ENCODE peak calls at places on chromosomes 11 and 22, in five cellular contexts. W, M, E, D and C are unnamed samples.

GRCh38 chr11:132008872-132009271 is 638.5 kb downstream of the NTM start:
- DNase-seq in D (no peak), E (no peak), M (no peak), W (no peak), C (no peak)

GRCh38 chr11:130369713-130370112 is 55.0 kb upstream of the ZBTB44 start:
- DNase-seq in D (no peak), E (no peak), W (no peak), M (no peak), C (no peak)

GRCh38 chr11:1218256-1218787 is 4.5 kb upstream of the MUC5B start:
- DNase-seq in M (peak), W (no peak), E (no peak), D (no peak), C (no peak)

GRCh38 chr11:73249858-73250773 is 22.0 kb upstream of the P2RY6 start:
- DNase-seq in D (no peak), W (no peak), E (peak), M (no peak), C (no peak)

GRCh38 chr11:17972987-17973386 is 39.9 kb downstream of the SERGEF start:
- DNase-seq in E (peak), M (no peak), W (no peak), D (peak), C (peak)

GRCh38 chr11:64935634-64936081 is at the start of gene GPHA2:
- DNase-seq in W (peak), E (peak), D (peak), M (no peak), C (no peak)

GRCh38 chr11:64289011-64289564 is 2.0 kb upstream of the KCNK4 start:
- DNase-seq in W (no peak), E (no peak), M (no peak), D (no peak), C (no peak)

GRCh38 chr22:29231971-29232959 is 26.6 kb downstream of the EMID1 start:
- DNase-seq in W (peak), M (no peak), E (peak), D (no peak), C (no peak)

GRCh38 chr22:17703811-17704210 is 65.3 kb downstream of the BCL2L13 start:
- DNase-seq in W (no peak), M (no peak), E (no peak), D (no peak), C (no peak)

GRCh38 chr11:96280444-96280843 is 62.6 kb downstream of the MAML2 start:
- DNase-seq in D (no peak), M (no peak), E (no peak), W (no peak), C (no peak)

GRCh38 chr22:39214006-39214382 is 30.8 kb downstream of the PDGFB start:
- DNase-seq in D (no peak), E (peak), M (peak), W (no peak), C (no peak)

GRCh38 chr11:134644489-134645456 is 232.7 kb upstream of the B3GAT1 start:
- DNase-seq in W (peak), E (no peak), D (no peak), M (no peak), C (no peak)

GRCh38 chr11:13465909-13466371 is 2.9 kb upstream of the BTBD10 start:
- DNase-seq in W (no peak), E (no peak), D (no peak), M (no peak), C (no peak)

GRCh38 chr11:10998674-10999073 is 140.8 kb upstream of the ZBED5 start:
- DNase-seq in M (no peak), D (no peak), E (no peak), W (no peak), C (no peak)

GRCh38 chr11:108592591-108593213 is 866 bp downstream of the EXPH5 start:
- DNase-seq in D (no peak), M (no peak), E (peak), W (peak), C (no peak)

GRCh38 chr11:66044757-66045156 is 4.2 kb downstream of the GAL3ST3 start:
- DNase-seq in M (no peak), W (no peak), E (no peak), D (no peak), C (no peak)

GRCh38 chr22:37484115-37485005 is 1.8 kb downstream of the MFNG start:
- DNase-seq in E (no peak), W (peak), D (no peak), M (no peak), C (peak)

GRCh38 chr11:77471520-77472234 is 2.2 kb downstream of the PAK1 start:
- DNase-seq in D (no peak), W (peak), E (no peak), M (no peak), C (no peak)

GRCh38 chr22:25357606-25358420 is 138.4 kb downstream of the CRYBB2 start:
- DNase-seq in M (peak), E (peak), D (no peak), W (no peak), C (no peak)

GRCh38 chr11:92340839-92341238 is 116.2 kb downstream of the FAT3 start:
- DNase-seq in D (no peak), M (no peak), E (no peak), W (no peak), C (no peak)

GRCh38 chr11:107043242-107043991 is 25.1 kb upstream of the GUCY1A2 start:
- DNase-seq in E (no peak), M (no peak), D (no peak), W (no peak), C (no peak)

DNA sequence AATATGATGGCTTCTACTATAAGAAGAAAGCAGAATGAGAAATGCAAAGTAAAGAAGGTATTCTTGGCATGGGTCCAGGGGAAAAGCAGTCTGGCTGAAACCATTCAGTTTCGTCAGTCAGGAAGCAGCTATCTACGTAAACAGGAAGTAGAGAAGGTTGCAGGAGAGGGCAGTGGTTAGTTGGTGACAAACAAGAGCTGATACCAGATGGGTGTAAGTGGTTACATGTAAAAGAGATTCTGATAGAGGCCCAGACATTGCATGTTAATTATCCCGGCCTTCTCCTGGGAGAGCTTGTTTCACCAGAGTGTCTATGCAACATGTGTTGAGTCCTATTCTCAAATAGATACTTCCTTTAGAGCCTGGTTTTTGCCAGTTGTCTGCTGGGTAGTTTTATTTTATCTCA is 58.4 kb upstream of the PSMA1 start:
- DNase-seq in E (no peak), W (peak), D (no peak), M (no peak), C (no peak)
- TF ChIP-seq CTCF in E (no peak), W (no peak), D (no peak), M (no peak), C (no peak)

DNA sequence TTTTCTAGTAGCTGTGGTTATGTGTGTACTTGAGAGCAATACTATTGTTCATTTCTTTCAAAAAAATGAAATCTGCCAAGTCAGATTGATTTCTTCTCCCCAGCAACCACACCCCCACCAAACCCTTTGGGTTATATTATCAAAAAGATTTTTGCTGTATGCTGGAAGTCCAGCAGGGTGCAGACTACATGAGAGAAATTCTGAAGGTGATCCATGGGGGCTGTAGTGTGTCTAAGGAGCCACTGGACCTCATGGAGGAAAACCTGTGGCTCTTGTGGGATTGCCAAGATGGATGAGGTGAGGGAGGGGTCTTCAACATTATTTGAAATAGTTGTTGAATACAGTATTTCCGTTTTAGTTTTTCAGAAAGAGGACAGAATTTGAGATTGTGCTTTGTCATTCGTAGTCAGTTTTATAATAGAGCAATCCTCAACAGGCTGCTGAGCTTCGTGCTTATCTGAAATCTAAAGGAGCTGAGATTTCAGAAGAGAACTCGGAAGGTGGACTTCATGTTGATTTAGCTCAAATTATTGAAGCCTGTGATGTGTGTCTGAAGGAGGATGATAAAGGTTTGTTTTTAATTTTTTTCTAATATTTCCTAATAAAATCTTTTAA is 3.1 kb downstream of the EIF3M start:
- DNase-seq in W (no peak), M (no peak), E (no peak), D (no peak), C (no peak)
- H3K4me3 ChIP-seq in W (no peak), M (no peak), E (no peak), D (no peak), C (no peak)

DNA sequence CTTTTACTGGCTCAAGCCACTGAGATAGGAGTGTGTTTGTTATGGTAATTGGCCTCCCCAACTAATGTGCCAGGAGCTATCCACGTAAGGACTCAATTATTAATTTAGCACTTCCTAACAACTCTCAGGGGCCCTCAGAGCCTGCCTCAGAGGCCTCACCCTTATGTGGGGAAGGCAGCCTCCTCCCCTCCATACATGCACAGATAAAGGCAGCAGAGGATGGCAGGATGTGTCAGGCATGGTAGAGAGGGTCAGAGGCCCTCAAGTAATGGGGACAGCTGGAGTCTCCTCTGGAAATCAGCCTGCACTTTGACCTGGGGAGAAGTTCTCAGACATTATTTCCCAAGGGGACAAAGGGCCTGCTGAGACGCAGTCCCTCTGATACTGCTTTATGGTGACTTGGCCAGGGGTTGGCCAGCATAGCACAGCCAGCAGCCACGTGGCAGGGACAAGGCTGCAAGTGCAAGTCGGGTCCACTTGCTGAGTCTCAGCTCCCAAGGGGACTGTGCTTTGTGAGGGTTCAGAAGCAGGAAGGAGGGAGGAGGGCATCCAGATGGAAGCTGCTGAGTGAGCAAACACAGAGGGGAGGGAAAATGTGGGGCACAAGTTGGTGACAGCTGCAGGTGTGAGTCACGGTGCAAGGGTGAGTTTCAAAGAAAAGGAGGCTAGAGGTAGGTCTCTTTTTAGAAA is 17.0 kb downstream of the MOGAT2 start:
- DNase-seq in D (no peak), W (peak), E (no peak), M (peak), C (no peak)
- TF ChIP-seq EP300 in D (no peak), W (no peak), E (no peak), M (no peak), C (no peak)

DNA sequence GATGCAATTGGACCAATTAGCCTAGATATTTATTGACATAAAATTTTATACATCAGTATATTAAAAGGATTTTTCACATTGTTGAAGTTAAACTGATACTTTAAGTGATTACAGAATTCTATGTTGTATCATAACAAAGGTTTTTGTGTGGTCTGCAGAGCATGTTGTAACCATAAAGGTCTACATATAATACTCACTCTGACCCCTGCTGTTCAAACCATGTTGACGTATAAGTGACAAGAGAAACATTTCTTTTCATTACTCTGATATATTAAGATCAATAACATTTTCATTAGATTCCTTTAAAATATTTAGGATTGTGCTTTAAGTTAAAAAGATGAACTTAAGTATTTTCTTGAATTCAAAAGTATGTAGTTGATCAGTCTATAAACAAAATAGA is 63.9 kb downstream of the GAS2 start:
- DNase-seq in E (no peak), W (no peak), M (no peak), D (no peak), C (no peak)
- TF ChIP-seq CTCF in E (no peak), W (no peak), M (no peak), D (no peak), C (no peak)

GRCh38 chr11:44578279-44578678 is 12.8 kb downstream of the CD82 start:
- DNase-seq in W (no peak), E (no peak), D (no peak), M (no peak), C (no peak)
- H3K4me3 ChIP-seq in W (no peak), E (no peak), D (no peak), M (no peak), C (no peak)

GRCh38 chr11:112715091-112715490 is 246.1 kb upstream of the NCAM1 start:
- DNase-seq in M (no peak), W (no peak), E (no peak), D (no peak), C (no peak)
- TF ChIP-seq EP300 in M (no peak), W (no peak), E (no peak), D (no peak), C (no peak)

GRCh38 chr11:94563176-94563847 is 3.9 kb upstream of the PIWIL4 start:
- DNase-seq in M (no peak), W (no peak), D (no peak), E (no peak), C (no peak)
- TF ChIP-seq CTCF in M (no peak), W (no peak), D (no peak), E (no peak), C (no peak)